ENCODE peak calls at places on chromosomes 2 and 18, in six cellular contexts. One of them, this sample, is unnamed.

GRCh38 chr2:10868465-10869314 is 43.0 kb upstream of the KCNF1 start:
- DNase-seq in choroid plexus epithelial cell: no peak
- DNase-seq in NCI-H2029 treated with DMSO at 0.1 percent for 48 hours: no peak
- DNase-seq in OCI-LY7: no peak
- DNase-seq in activated T-helper 1 cell treated with Interleukin-2 at 50 U/mL for 16 hours: no peak
- DNase-seq in NB4: no peak
- DNase-seq in this sample: no peak

GRCh38 chr2:216850665-216851327 is 9.1 kb downstream of the TNP1 start:
- DNase-seq in choroid plexus epithelial cell: no peak
- DNase-seq in NCI-H2029 treated with DMSO at 0.1 percent for 48 hours: no peak
- DNase-seq in OCI-LY7: no peak
- DNase-seq in activated T-helper 1 cell treated with Interleukin-2 at 50 U/mL for 16 hours: no peak
- DNase-seq in NB4: no peak
- DNase-seq in this sample: no peak

GRCh38 chr2:144834363-144834762 is 314.4 kb upstream of the ZEB2 start:
- DNase-seq in choroid plexus epithelial cell: peak
- DNase-seq in NCI-H2029 treated with DMSO at 0.1 percent for 48 hours: no peak
- DNase-seq in OCI-LY7: no peak
- DNase-seq in activated T-helper 1 cell treated with Interleukin-2 at 50 U/mL for 16 hours: no peak
- DNase-seq in NB4: no peak
- DNase-seq in this sample: no peak

GRCh38 chr2:141021109-141021508 is 1109.7 kb downstream of the LRP1B start:
- DNase-seq in choroid plexus epithelial cell: peak
- DNase-seq in NCI-H2029 treated with DMSO at 0.1 percent for 48 hours: no peak
- DNase-seq in OCI-LY7: no peak
- DNase-seq in activated T-helper 1 cell treated with Interleukin-2 at 50 U/mL for 16 hours: no peak
- DNase-seq in NB4: no peak
- DNase-seq in this sample: no peak

GRCh38 chr2:53516650-53517049 is 251.0 kb upstream of the CHAC2 start:
- DNase-seq in choroid plexus epithelial cell: no peak
- DNase-seq in NCI-H2029 treated with DMSO at 0.1 percent for 48 hours: no peak
- DNase-seq in OCI-LY7: no peak
- DNase-seq in activated T-helper 1 cell treated with Interleukin-2 at 50 U/mL for 16 hours: no peak
- DNase-seq in NB4: no peak
- DNase-seq in this sample: no peak

GRCh38 chr2:86031606-86032005 is 74.1 kb downstream of the POLR1A start:
- DNase-seq in choroid plexus epithelial cell: no peak
- DNase-seq in NCI-H2029 treated with DMSO at 0.1 percent for 48 hours: no peak
- DNase-seq in OCI-LY7: no peak
- DNase-seq in activated T-helper 1 cell treated with Interleukin-2 at 50 U/mL for 16 hours: no peak
- DNase-seq in NB4: no peak
- DNase-seq in this sample: no peak

GRCh38 chr2:217935245-217935879 is 67.4 kb downstream of the TNS1 start:
- DNase-seq in choroid plexus epithelial cell: peak
- DNase-seq in NCI-H2029 treated with DMSO at 0.1 percent for 48 hours: no peak
- DNase-seq in OCI-LY7: no peak
- DNase-seq in activated T-helper 1 cell treated with Interleukin-2 at 50 U/mL for 16 hours: no peak
- DNase-seq in NB4: no peak
- DNase-seq in this sample: no peak

GRCh38 chr2:172921538-172922236 is 154.0 kb upstream of the MAP3K20 start:
- DNase-seq in choroid plexus epithelial cell: peak
- DNase-seq in NCI-H2029 treated with DMSO at 0.1 percent for 48 hours: no peak
- DNase-seq in OCI-LY7: no peak
- DNase-seq in activated T-helper 1 cell treated with Interleukin-2 at 50 U/mL for 16 hours: no peak
- DNase-seq in NB4: no peak
- DNase-seq in this sample: no peak

GRCh38 chr2:207939342-207940108 is 85.8 kb downstream of the PLEKHM3 start:
- DNase-seq in choroid plexus epithelial cell: no peak
- DNase-seq in NCI-H2029 treated with DMSO at 0.1 percent for 48 hours: no peak
- DNase-seq in OCI-LY7: no peak
- DNase-seq in activated T-helper 1 cell treated with Interleukin-2 at 50 U/mL for 16 hours: no peak
- DNase-seq in NB4: no peak
- DNase-seq in this sample: no peak

GRCh38 chr2:199979398-199979797 is 24.0 kb downstream of the MAIP1 start:
- DNase-seq in choroid plexus epithelial cell: no peak
- DNase-seq in NCI-H2029 treated with DMSO at 0.1 percent for 48 hours: no peak
- DNase-seq in OCI-LY7: no peak
- DNase-seq in activated T-helper 1 cell treated with Interleukin-2 at 50 U/mL for 16 hours: no peak
- DNase-seq in NB4: no peak
- DNase-seq in this sample: no peak

GRCh38 chr2:47246646-47247045 is 91.5 kb upstream of the STPG4 start:
- DNase-seq in choroid plexus epithelial cell: no peak
- DNase-seq in NCI-H2029 treated with DMSO at 0.1 percent for 48 hours: no peak
- DNase-seq in OCI-LY7: no peak
- DNase-seq in activated T-helper 1 cell treated with Interleukin-2 at 50 U/mL for 16 hours: no peak
- DNase-seq in NB4: no peak
- DNase-seq in this sample: no peak

GRCh38 chr18:11149441-11150270 is at the start of gene PIEZO2:
- DNase-seq in choroid plexus epithelial cell: peak
- DNase-seq in NCI-H2029 treated with DMSO at 0.1 percent for 48 hours: no peak
- DNase-seq in OCI-LY7: no peak
- DNase-seq in activated T-helper 1 cell treated with Interleukin-2 at 50 U/mL for 16 hours: no peak
- DNase-seq in NB4: no peak
- DNase-seq in this sample: no peak